ENCODE peak calls at places on chromosome 20, in six cellular contexts. Y is adrenal gland, S is heart right ventricle, F is neural crest cell, B is pancreas, A is GM23338. O is an unnamed sample.

GRCh38 chr20:20228351-20228750 is 139.6 kb upstream of the INSM1 start:
- DNase-seq in S (no peak), A (no peak), F (no peak), Y (no peak), B (no peak), O (no peak)

GRCh38 chr20:44342240-44342639 is 5.4 kb downstream of the R3HDML start:
- DNase-seq in S (no peak), F (no peak), Y (peak; percentile 26), B (no peak), A (no peak), O (no peak)

GRCh38 chr20:32336918-32337347 is 21.2 kb upstream of the ASXL1 start:
- DNase-seq in A (peak; percentile 75), S (no peak), F (no peak), B (no peak), Y (no peak), O (no peak)

GRCh38 chr20:61570796-61571195 is 318.7 kb downstream of the CDH4 start:
- DNase-seq in F (no peak), Y (no peak), A (no peak), B (no peak), S (no peak), O (no peak)

GRCh38 chr20:62795023-62795761 is 1.1 kb upstream of the MRGBP start:
- DNase-seq in S (peak; percentile 52), Y (peak; percentile 53), A (peak; percentile 56), F (peak; percentile 60), B (peak; percentile 49), O (no peak)

GRCh38 chr20:53829086-53829703 is 235.6 kb upstream of the ZNF217 start:
- DNase-seq in F (no peak), S (no peak), A (no peak), Y (no peak), B (no peak), O (peak; percentile 85)

GRCh38 chr20:5806457-5807263 is 56.5 kb downstream of the SHLD1 start:
- DNase-seq in S (no peak), A (peak; percentile 46), F (no peak), Y (peak; percentile 20), B (no peak), O (no peak)

GRCh38 chr20:25203089-25203488 is 7.6 kb downstream of the ENTPD6 start:
- DNase-seq in F (no peak), S (no peak), A (no peak), B (no peak), Y (no peak), O (no peak)

GRCh38 chr20:39146394-39146793 is 184.2 kb downstream of the DHX35 start:
- DNase-seq in F (no peak), B (no peak), Y (no peak), A (peak; percentile 87), S (no peak), O (no peak)

GRCh38 chr20:47428164-47428563 is 71.7 kb upstream of the ZMYND8 start:
- DNase-seq in F (no peak), Y (no peak), S (no peak), B (no peak), A (peak; percentile 62), O (no peak)

GRCh38 chr20:63502671-63503172 is 3.8 kb upstream of the EEF1A2 start:
- DNase-seq in Y (no peak), B (no peak), S (no peak), A (no peak), F (no peak), O (no peak)

GRCh38 chr20:16404171-16404570 is 169.1 kb downstream of the KIF16B start:
- DNase-seq in Y (no peak), B (no peak), F (no peak), A (no peak), S (no peak), O (no peak)
- TF ChIP-seq CTCF in Y (no peak), B (no peak), F (no peak), A (peak; percentile 19), S (no peak), O (no peak)

GRCh38 chr20:50399917-50400704 is 110.1 kb upstream of the PTPN1 start:
- DNase-seq in Y (no peak), B (no peak), A (no peak), S (no peak), F (no peak), O (no peak)
- TF ChIP-seq CTCF in Y (no peak), B (no peak), A (peak; percentile 62), S (no peak), F (no peak), O (no peak)

GRCh38 chr20:46119547-46119946 is 1.4 kb downstream of the CD40 start:
- DNase-seq in F (no peak), A (no peak), Y (no peak), S (no peak), B (no peak), O (no peak)
- TF ChIP-seq CTCF in F (no peak), A (no peak), Y (no peak), S (no peak), B (no peak), O (no peak)

GRCh38 chr20:18380908-18381529 is 85.8 kb downstream of the DZANK1 start:
- DNase-seq in F (no peak), S (no peak), Y (no peak), B (no peak), A (peak; percentile 57), O (no peak)
- TF ChIP-seq CTCF in F (no peak), S (no peak), Y (no peak), B (no peak), A (peak; percentile 79), O (no peak)

DNA sequence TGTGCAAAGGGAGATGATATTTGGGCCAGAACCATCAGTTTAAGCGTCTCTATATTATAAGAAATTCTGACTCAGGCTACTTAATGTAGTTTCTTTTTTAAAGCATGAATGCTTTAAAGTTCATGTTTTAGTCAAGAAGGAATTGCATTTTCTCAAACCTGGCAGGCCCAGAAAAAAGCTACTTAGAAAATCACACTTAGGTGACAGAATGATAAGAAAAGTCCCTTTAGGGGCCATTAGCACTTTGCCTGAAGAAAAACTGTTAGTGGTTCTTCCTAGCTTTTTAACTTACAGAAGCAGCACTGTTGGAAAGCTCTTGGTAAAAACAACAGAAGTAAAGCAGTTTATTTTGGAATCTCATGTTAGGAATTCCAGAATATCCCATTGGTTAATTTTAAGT is 387.8 kb downstream of the PLCB1 start:
- DNase-seq in B (no peak), S (no peak), A (no peak), Y (no peak), F (no peak), O (no peak)
- TF ChIP-seq CTCF in B (no peak), S (no peak), A (no peak), Y (no peak), F (no peak), O (no peak)

GRCh38 chr20:45406260-45407066 is 1.6 kb upstream of the DBNDD2 start:
- DNase-seq in S (peak; percentile 91), F (peak; percentile 42), B (peak; percentile 67), Y (peak; percentile 71), A (peak; percentile 85), O (no peak)
- TF ChIP-seq CTCF in S (no peak), F (no peak), B (no peak), Y (no peak), A (no peak), O (no peak)

GRCh38 chr20:21528870-21529269 is 15.0 kb upstream of the NKX2-2 start:
- DNase-seq in B (no peak), A (peak; percentile 26), S (no peak), F (no peak), Y (no peak), O (no peak)
- TF ChIP-seq CTCF in B (no peak), A (peak; percentile 52), S (no peak), F (no peak), Y (no peak), O (no peak)

DNA sequence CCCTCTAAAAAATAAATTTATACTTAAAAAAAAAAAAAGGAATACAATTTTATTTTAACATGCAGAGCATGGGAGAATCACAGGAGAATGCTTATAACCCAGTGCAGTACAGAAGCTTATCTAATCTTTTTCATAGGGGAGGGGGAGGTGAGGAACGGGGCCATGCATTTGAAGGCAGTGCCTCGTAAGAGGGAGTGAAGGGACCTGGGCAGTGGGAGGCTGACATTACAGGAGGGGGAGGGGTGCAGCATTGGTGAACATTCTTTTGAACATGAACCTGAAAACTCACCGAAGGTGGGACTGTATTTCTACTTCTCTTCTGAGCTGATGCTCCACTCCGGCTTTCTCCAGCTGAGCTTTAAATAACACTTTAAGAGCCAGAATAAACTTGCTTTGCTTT is 9.3 kb downstream of the AURKA start:
- DNase-seq in S (no peak), F (no peak), Y (no peak), B (no peak), A (no peak), O (no peak)
- TF ChIP-seq CTCF in S (no peak), F (no peak), Y (no peak), B (no peak), A (no peak), O (no peak)

O was measured in HFF-Myc.